ENCODE peak calls at places on chromosomes 12 and 14, in eight cellular contexts. F is stomach, K is A549, V is suprapubic skin, A is endothelial cell of umbilical vein, L is transverse colon, C is ovary, B is breast epithelium. G is an unnamed sample.

GRCh38 chr12:9124346-9125031 is 8.8 kb upstream of the A2M start:
- DNase-seq in F (no peak), K (no peak), V (no peak), A (no peak), L (no peak), C (no peak), B (no peak), G (no peak)

GRCh38 chr12:94954029-94954685 is 49.3 kb downstream of the NDUFA12 start:
- DNase-seq in F (no peak), K (peak; percentile 14), V (no peak), A (peak; percentile 30), L (peak; percentile 54), C (no peak), B (no peak), G (no peak)

GRCh38 chr14:54622189-54622958 is 55.4 kb downstream of the SAMD4A start:
- DNase-seq in F (no peak), K (no peak), V (no peak), A (peak; percentile 56), L (no peak), C (no peak), B (no peak), G (no peak)

GRCh38 chr12:3921142-3921520 is 47.9 kb upstream of the PARP11 start:
- DNase-seq in F (no peak), K (no peak), V (no peak), A (no peak), L (no peak), C (no peak), B (no peak), G (no peak)

GRCh38 chr12:126762150-126762549 is 1504.8 kb upstream of the TMEM132C start:
- DNase-seq in F (no peak), K (no peak), V (no peak), A (no peak), L (no peak), C (no peak), B (no peak), G (no peak)

GRCh38 chr12:127191124-127191523 is 1075.8 kb upstream of the TMEM132C start:
- DNase-seq in F (no peak), K (no peak), V (no peak), A (no peak), L (no peak), C (no peak), B (no peak), G (no peak)

GRCh38 chr12:130161261-130162231 is 718 bp upstream of the FZD10 start:
- DNase-seq in F (no peak), K (no peak), V (no peak), A (no peak), L (peak; percentile 23), C (peak; percentile 47), B (peak; percentile 45), G (peak; percentile 23)

GRCh38 chr12:120172053-120172452 is 22.5 kb downstream of the GCN1 start:
- DNase-seq in F (no peak), K (no peak), V (no peak), A (no peak), L (no peak), C (no peak), B (no peak), G (no peak)

GRCh38 chr12:14952295-14952995 is 9.0 kb downstream of the ARHGDIB start:
- DNase-seq in F (no peak), K (peak; percentile 42), V (no peak), A (peak; percentile 97), L (peak; percentile 26), C (no peak), B (peak; percentile 48), G (peak; percentile 52)

GRCh38 chr14:104393898-104394605 is 185.5 kb upstream of the C14orf180 start:
- DNase-seq in F (peak; percentile 63), K (no peak), V (peak; percentile 75), A (peak; percentile 62), L (peak; percentile 59), C (peak; percentile 7), B (peak; percentile 17), G (peak; percentile 70)

GRCh38 chr12:68591716-68592437 is 18.8 kb upstream of the RAP1B start:
- DNase-seq in F (no peak), K (no peak), V (no peak), A (no peak), L (no peak), C (no peak), B (no peak), G (no peak)

GRCh38 chr14:88269816-88270416 is 53.2 kb downstream of the KCNK10 start:
- DNase-seq in F (no peak), K (no peak), V (no peak), A (no peak), L (peak; percentile 35), C (no peak), B (no peak), G (no peak)

GRCh38 chr14:78152246-78153068 is 17.7 kb upstream of the NRXN3 start:
- DNase-seq in F (no peak), K (no peak), V (no peak), A (no peak), L (no peak), C (no peak), B (no peak), G (no peak)

GRCh38 chr14:35333347-35333730 is 41.2 kb downstream of the PSMA6 start:
- DNase-seq in F (no peak), K (no peak), V (no peak), A (no peak), L (no peak), C (no peak), B (no peak), G (no peak)

DNA sequence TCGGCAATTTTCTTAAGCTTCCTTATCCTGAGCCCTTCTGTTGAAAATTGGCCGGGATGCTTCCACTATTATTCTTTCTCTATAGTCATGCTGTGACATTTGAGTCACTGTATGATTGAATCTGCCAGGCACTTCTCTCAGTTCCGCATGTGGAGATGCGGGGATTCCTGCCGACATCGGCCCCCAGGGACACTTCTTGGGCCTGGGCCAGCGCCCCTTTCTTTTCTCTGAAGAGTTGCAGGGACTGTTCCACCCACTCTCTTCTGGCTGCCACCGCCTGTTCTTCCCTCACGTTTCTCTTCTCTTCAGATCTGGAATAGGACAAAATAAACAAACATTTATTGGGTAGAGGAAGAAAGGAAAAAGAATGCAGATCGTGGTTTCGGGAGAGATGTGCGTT is 310.1 kb downstream of the ETNK1 start:
- DNase-seq in F (no peak), K (no peak), V (no peak), A (no peak), L (no peak), C (no peak), B (no peak), G (no peak)
- TF ChIP-seq CTCF in F (no peak), K (no peak), V (no peak), A (no peak), L (no peak), C (no peak), B (no peak), G (no peak)

GRCh38 chr12:116520225-116520624 is 39.0 kb upstream of the MAP1LC3B2 start:
- DNase-seq in F (no peak), K (no peak), V (no peak), A (no peak), L (no peak), C (no peak), B (no peak), G (no peak)

GRCh38 chr12:116517431-116518045 is 41.6 kb upstream of the MAP1LC3B2 start:
- DNase-seq in F (no peak), K (no peak), V (no peak), A (no peak), L (no peak), C (no peak), B (no peak), G (no peak)

GRCh38 chr12:116524964-116525379 is 34.2 kb upstream of the MAP1LC3B2 start:
- DNase-seq in F (no peak), K (no peak), V (no peak), A (no peak), L (no peak), C (no peak), B (no peak), G (peak; percentile 51)

GRCh38 chr12:116524311-116524710 is 34.9 kb upstream of the MAP1LC3B2 start:
- DNase-seq in F (no peak), K (no peak), V (no peak), A (no peak), L (no peak), C (no peak), B (no peak), G (no peak)

GRCh38 chr12:116520801-116521471 is 38.2 kb upstream of the MAP1LC3B2 start:
- DNase-seq in F (no peak), K (no peak), V (no peak), A (peak; percentile 29), L (no peak), C (no peak), B (peak; percentile 94), G (no peak)
- TF ChIP-seq POLR2A in F (no peak), K (no peak), V (no peak), A (no peak), L (no peak), C (no peak), B (no peak), G (no peak)

GRCh38 chr14:102571043-102571442 is 21.4 kb upstream of the RCOR1 start:
- DNase-seq in F (no peak), K (no peak), V (no peak), A (no peak), L (no peak), C (no peak), B (no peak), G (no peak)
- H3K4me1 ChIP-seq in F (peaks cover 9% of the 10 kb centered on the region), K (peaks cover 12% of the 10 kb centered on the region), V (peaks cover 6% of the 10 kb centered on the region), A (no peaks in the 10 kb centered on the region), L (no peaks in the 10 kb centered on the region), C (no peaks in the 10 kb centered on the region), B (no peaks in the 10 kb centered on the region), G (no peaks in the 10 kb centered on the region)

GRCh38 chr12:104248444-104248843 is 32.9 kb downstream of the TXNRD1 start:
- DNase-seq in F (no peak), K (no peak), V (no peak), A (no peak), L (no peak), C (no peak), B (no peak), G (no peak)

GRCh38 chr12:104249017-104249416 is 33.4 kb downstream of the TXNRD1 start:
- DNase-seq in F (no peak), K (no peak), V (no peak), A (no peak), L (no peak), C (no peak), B (no peak), G (no peak)

GRCh38 chr12:104249898-104250297 is 34.3 kb downstream of the TXNRD1 start:
- DNase-seq in F (no peak), K (no peak), V (no peak), A (no peak), L (no peak), C (no peak), B (no peak), G (no peak)

DNA sequence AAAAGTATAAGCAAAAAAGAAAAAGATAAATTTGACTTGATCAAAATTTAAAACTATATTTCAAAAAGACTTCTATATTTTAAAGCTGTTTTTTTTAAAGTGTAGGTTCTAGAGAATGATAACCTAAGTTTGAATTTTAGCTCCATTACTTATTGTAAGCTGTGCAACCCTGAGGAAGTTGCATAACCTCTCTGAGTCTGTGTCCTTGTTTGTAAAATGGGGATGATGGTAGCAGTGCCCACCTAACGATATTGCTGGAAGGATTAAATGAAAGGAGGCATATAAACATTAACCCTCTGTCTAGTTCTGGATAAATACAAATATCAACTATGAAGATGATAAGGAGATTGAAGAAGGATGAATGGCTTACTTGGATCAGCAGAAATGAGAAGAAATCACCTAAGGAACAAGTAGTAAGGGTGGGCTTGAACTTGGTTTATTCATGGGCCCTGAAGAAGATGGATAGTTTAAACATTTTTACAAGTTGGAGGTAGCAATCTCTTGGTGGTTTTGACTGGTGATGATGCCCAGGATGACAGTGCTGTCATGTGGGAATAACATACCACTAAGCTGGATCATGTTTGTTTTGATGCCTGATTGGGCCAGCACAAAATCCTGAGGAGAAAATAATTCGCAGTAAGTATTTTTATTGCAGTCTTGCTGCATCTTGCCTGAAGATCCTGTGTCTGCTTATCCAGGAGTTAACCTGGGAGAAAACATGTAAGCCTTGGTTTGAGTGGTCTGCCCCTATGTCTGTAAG is 35.0 kb downstream of the TXNRD1 start:
- DNase-seq in F (no peak), K (no peak), V (no peak), A (no peak), L (no peak), C (no peak), B (no peak), G (no peak)
- TF ChIP-seq CTCF in F (no peak), K (no peak), V (no peak), A (no peak), L (no peak), C (no peak), B (no peak), G (no peak)

G was measured in uterus.